ENCODE peak calls at places on chromosomes 3 and 15, in seven cellular contexts. P is activated T-helper 1 cell treated with anti-CD3 and anti-CD28 coated beads, Interleukin-2, amount 50 U/mL, for 16 hours; L is Calu3; N is HFFc6; H is activated CD4-positive, alpha-beta T cell treated with anti-CD3 and anti-CD28 coated beads for 48 hours; J is activated CD8-positive, alpha-beta memory T cell treated with anti-CD3 and anti-CD28 coated beads, Interleukin-2, amount 50 U/mL, for 48 hours; I is M059J. F is an unnamed sample.

GRCh38 chr3:39062180-39062579 is 10.4 kb downstream of the WDR48 start:
- DNase-seq in J (no peak), P (no peak), N (no peak), L (peak), I (no peak), H (no peak), F (no peak)

GRCh38 chr3:172512363-172512762 is 10.9 kb downstream of the TNFSF10 start:
- DNase-seq in I (no peak), N (no peak), P (peak), H (peak), L (no peak), J (peak), F (no peak)

GRCh38 chr3:138786788-138787276 is 47.9 kb downstream of the PIK3CB start:
- DNase-seq in H (no peak), J (no peak), N (peak), P (no peak), L (no peak), I (peak), F (peak)

GRCh38 chr15:68595761-68596160 is 17.0 kb downstream of the CORO2B start:
- DNase-seq in I (no peak), J (no peak), N (no peak), P (no peak), H (no peak), L (no peak), F (no peak)

GRCh38 chr15:49621327-49622210 is 721 bp downstream of the DTWD1 start:
- DNase-seq in L (no peak), I (peak), J (no peak), P (no peak), N (no peak), H (no peak), F (no peak)

GRCh38 chr3:50303038-50303815 is at the start of gene HYAL1:
- DNase-seq in P (no peak), H (no peak), N (no peak), I (no peak), L (peak), J (no peak), F (no peak)

GRCh38 chr3:9552252-9552999 is 1.2 kb downstream of the LHFPL4 start:
- DNase-seq in I (no peak), P (no peak), L (no peak), H (peak), N (no peak), J (peak), F (peak)

GRCh38 chr3:86029590-86029989 is 961.4 kb downstream of the VGLL3 start:
- DNase-seq in J (no peak), P (no peak), L (no peak), I (peak), H (no peak), N (no peak), F (peak)

GRCh38 chr3:122858373-122858772 is 63.5 kb downstream of the SLC49A4 start:
- DNase-seq in I (peak), H (no peak), N (peak), J (no peak), L (no peak), P (no peak), F (peak)

GRCh38 chr3:155853214-155854146 is 747 bp downstream of the SLC33A1 start:
- DNase-seq in J (peak), I (peak), L (peak), P (peak), N (no peak), H (peak), F (peak)

GRCh38 chr3:12999147-13000140 is 73.8 kb downstream of the IQSEC1 start:
- DNase-seq in I (peak), P (no peak), L (peak), J (no peak), H (no peak), N (no peak), F (no peak)